ENCODE peak calls at places on chromosomes 11 and 22, in nine cellular contexts. One of them, this sample, is unnamed.

GRCh38 chr11:86449993-86450629 is 75.4 kb downstream of the CCDC81 start:
- DNase-seq in RCC 7860: no peak
- DNase-seq in tibial artery: no peak
- DNase-seq in NCI-H1694: no peak
- DNase-seq in Ammon's horn: no peak
- DNase-seq in NCI-H1417: no peak
- DNase-seq in foreskin fibroblast: no peak
- DNase-seq in CD4-positive, alpha-beta T cell: no peak
- DNase-seq in AG04449: no peak
- DNase-seq in this sample: no peak

GRCh38 chr11:70537576-70538571 is 139.5 kb downstream of the CTTN start:
- DNase-seq in RCC 7860: no peak
- DNase-seq in tibial artery: no peak
- DNase-seq in NCI-H1694: no peak
- DNase-seq in Ammon's horn: no peak
- DNase-seq in NCI-H1417: no peak
- DNase-seq in foreskin fibroblast: no peak
- DNase-seq in CD4-positive, alpha-beta T cell: no peak
- DNase-seq in AG04449: no peak
- DNase-seq in this sample: no peak

GRCh38 chr11:108538502-108538901 is 40.3 kb upstream of the POGLUT3 start:
- DNase-seq in RCC 7860: no peak
- DNase-seq in tibial artery: no peak
- DNase-seq in NCI-H1694: no peak
- DNase-seq in Ammon's horn: no peak
- DNase-seq in NCI-H1417: no peak
- DNase-seq in foreskin fibroblast: no peak
- DNase-seq in CD4-positive, alpha-beta T cell: no peak
- DNase-seq in AG04449: no peak
- DNase-seq in this sample: no peak

GRCh38 chr11:126355926-126356897 is 726 bp downstream of the ST3GAL4 start:
- DNase-seq in RCC 7860: no peak
- DNase-seq in tibial artery: no peak
- DNase-seq in NCI-H1694: no peak
- DNase-seq in Ammon's horn: peak
- DNase-seq in NCI-H1417: peak
- DNase-seq in foreskin fibroblast: peak
- DNase-seq in CD4-positive, alpha-beta T cell: no peak
- DNase-seq in AG04449: no peak
- DNase-seq in this sample: peak

GRCh38 chr11:117781650-117782049 is 15.4 kb downstream of the DSCAML1 start:
- DNase-seq in RCC 7860: no peak
- DNase-seq in tibial artery: no peak
- DNase-seq in NCI-H1694: peak
- DNase-seq in Ammon's horn: no peak
- DNase-seq in NCI-H1417: no peak
- DNase-seq in foreskin fibroblast: no peak
- DNase-seq in CD4-positive, alpha-beta T cell: no peak
- DNase-seq in AG04449: no peak
- DNase-seq in this sample: no peak

GRCh38 chr11:131037873-131038272 is 121.6 kb upstream of the SNX19 start:
- DNase-seq in RCC 7860: no peak
- DNase-seq in tibial artery: no peak
- DNase-seq in NCI-H1694: no peak
- DNase-seq in Ammon's horn: no peak
- DNase-seq in NCI-H1417: no peak
- DNase-seq in foreskin fibroblast: peak
- DNase-seq in CD4-positive, alpha-beta T cell: no peak
- DNase-seq in AG04449: no peak
- DNase-seq in this sample: no peak

GRCh38 chr22:21712751-21713427 is 22.7 kb downstream of the YPEL1 start:
- DNase-seq in RCC 7860: peak
- DNase-seq in tibial artery: peak
- DNase-seq in NCI-H1694: peak
- DNase-seq in Ammon's horn: peak
- DNase-seq in NCI-H1417: peak
- DNase-seq in foreskin fibroblast: peak
- DNase-seq in CD4-positive, alpha-beta T cell: peak
- DNase-seq in AG04449: no peak
- DNase-seq in this sample: peak

GRCh38 chr11:66855574-66856495 is 1.0 kb upstream of the LRFN4 start:
- DNase-seq in RCC 7860: no peak
- DNase-seq in tibial artery: peak
- DNase-seq in NCI-H1694: peak
- DNase-seq in Ammon's horn: peak
- DNase-seq in NCI-H1417: peak
- DNase-seq in foreskin fibroblast: peak
- DNase-seq in CD4-positive, alpha-beta T cell: peak
- DNase-seq in AG04449: no peak
- DNase-seq in this sample: no peak

GRCh38 chr11:115724709-115725108 is 220.5 kb upstream of the CADM1 start:
- DNase-seq in RCC 7860: no peak
- DNase-seq in tibial artery: no peak
- DNase-seq in NCI-H1694: no peak
- DNase-seq in Ammon's horn: no peak
- DNase-seq in NCI-H1417: no peak
- DNase-seq in foreskin fibroblast: no peak
- DNase-seq in CD4-positive, alpha-beta T cell: no peak
- DNase-seq in AG04449: peak
- DNase-seq in this sample: no peak

This sample was measured in effector memory CD8-positive, alpha-beta T cell.